ENCODE peak calls at places on chromosomes 16 and 17, in nine cellular contexts. One of them, this sample, is unnamed.

GRCh38 chr16:75323928-75324327 is 72.5 kb upstream of the BCAR1 start:
- DNase-seq in H1: no peak
- DNase-seq in ovary: no peak
- DNase-seq in stomach: no peak
- DNase-seq in esophagus muscularis mucosa: no peak
- DNase-seq in suprapubic skin: no peak
- DNase-seq in A549: no peak
- DNase-seq in sigmoid colon: no peak
- DNase-seq in GM12878: no peak
- DNase-seq in this sample: no peak

GRCh38 chr16:50372611-50373344 is 4.0 kb upstream of the BRD7 start:
- DNase-seq in H1: no peak
- DNase-seq in ovary: no peak
- DNase-seq in stomach: no peak
- DNase-seq in esophagus muscularis mucosa: peak
- DNase-seq in suprapubic skin: no peak
- DNase-seq in A549: no peak
- DNase-seq in sigmoid colon: peak
- DNase-seq in GM12878: no peak
- DNase-seq in this sample: peak

GRCh38 chr16:58510097-58510775 is 5.1 kb upstream of the SETD6 start:
- DNase-seq in H1: peak
- DNase-seq in ovary: peak
- DNase-seq in stomach: peak
- DNase-seq in esophagus muscularis mucosa: no peak
- DNase-seq in suprapubic skin: peak
- DNase-seq in A549: no peak
- DNase-seq in sigmoid colon: peak
- DNase-seq in GM12878: no peak
- DNase-seq in this sample: no peak

GRCh38 chr17:43457362-43457692 is 26.4 kb upstream of the DHX8 start:
- DNase-seq in H1: no peak
- DNase-seq in ovary: no peak
- DNase-seq in stomach: no peak
- DNase-seq in esophagus muscularis mucosa: no peak
- DNase-seq in suprapubic skin: no peak
- DNase-seq in A549: no peak
- DNase-seq in sigmoid colon: no peak
- DNase-seq in GM12878: no peak
- DNase-seq in this sample: no peak

GRCh38 chr17:76524598-76525512 is 12.7 kb downstream of the CYGB start:
- DNase-seq in H1: no peak
- DNase-seq in ovary: peak
- DNase-seq in stomach: peak
- DNase-seq in esophagus muscularis mucosa: no peak
- DNase-seq in suprapubic skin: no peak
- DNase-seq in A549: no peak
- DNase-seq in sigmoid colon: no peak
- DNase-seq in GM12878: no peak
- DNase-seq in this sample: peak

GRCh38 chr16:71229344-71229743 is 1.2 kb downstream of the HYDIN start:
- DNase-seq in H1: no peak
- DNase-seq in ovary: no peak
- DNase-seq in stomach: no peak
- DNase-seq in esophagus muscularis mucosa: no peak
- DNase-seq in suprapubic skin: no peak
- DNase-seq in A549: no peak
- DNase-seq in sigmoid colon: no peak
- DNase-seq in GM12878: no peak
- DNase-seq in this sample: no peak

GRCh38 chr17:62592305-62593099 is 35.0 kb upstream of the MRC2 start:
- DNase-seq in H1: no peak
- DNase-seq in ovary: no peak
- DNase-seq in stomach: no peak
- DNase-seq in esophagus muscularis mucosa: no peak
- DNase-seq in suprapubic skin: no peak
- DNase-seq in A549: no peak
- DNase-seq in sigmoid colon: no peak
- DNase-seq in GM12878: no peak
- DNase-seq in this sample: no peak

GRCh38 chr16:82735696-82736095 is 108.9 kb downstream of the CDH13 start:
- DNase-seq in H1: no peak
- DNase-seq in ovary: no peak
- DNase-seq in stomach: no peak
- DNase-seq in esophagus muscularis mucosa: no peak
- DNase-seq in suprapubic skin: no peak
- DNase-seq in A549: no peak
- DNase-seq in sigmoid colon: no peak
- DNase-seq in GM12878: no peak
- DNase-seq in this sample: no peak

GRCh38 chr16:80720759-80721470 is 83.5 kb downstream of the CDYL2 start:
- DNase-seq in H1: no peak
- DNase-seq in ovary: no peak
- DNase-seq in stomach: no peak
- DNase-seq in esophagus muscularis mucosa: no peak
- DNase-seq in suprapubic skin: no peak
- DNase-seq in A549: no peak
- DNase-seq in sigmoid colon: no peak
- DNase-seq in GM12878: no peak
- DNase-seq in this sample: no peak

GRCh38 chr16:84207266-84207665 is 16.3 kb downstream of the ADAD2 start:
- DNase-seq in H1: no peak
- DNase-seq in ovary: no peak
- DNase-seq in stomach: no peak
- DNase-seq in esophagus muscularis mucosa: no peak
- DNase-seq in suprapubic skin: no peak
- DNase-seq in A549: no peak
- DNase-seq in sigmoid colon: no peak
- DNase-seq in GM12878: no peak
- DNase-seq in this sample: no peak

GRCh38 chr16:68510775-68511174 is 28.3 kb upstream of the ZFP90 start:
- DNase-seq in H1: no peak
- DNase-seq in ovary: no peak
- DNase-seq in stomach: no peak
- DNase-seq in esophagus muscularis mucosa: no peak
- DNase-seq in suprapubic skin: no peak
- DNase-seq in A549: no peak
- DNase-seq in sigmoid colon: no peak
- DNase-seq in GM12878: no peak
- DNase-seq in this sample: no peak

GRCh38 chr17:38912221-38912813 is 13.1 kb upstream of the LASP1NB start:
- DNase-seq in H1: no peak
- DNase-seq in ovary: peak
- DNase-seq in stomach: peak
- DNase-seq in esophagus muscularis mucosa: no peak
- DNase-seq in suprapubic skin: no peak
- DNase-seq in A549: no peak
- DNase-seq in sigmoid colon: peak
- DNase-seq in GM12878: no peak
- DNase-seq in this sample: peak

GRCh38 chr16:73058221-73058615 is 10.3 kb upstream of the ZFHX3 start:
- DNase-seq in H1: peak
- DNase-seq in ovary: peak
- DNase-seq in stomach: peak
- DNase-seq in esophagus muscularis mucosa: no peak
- DNase-seq in suprapubic skin: peak
- DNase-seq in A549: no peak
- DNase-seq in sigmoid colon: no peak
- DNase-seq in GM12878: no peak
- DNase-seq in this sample: no peak
- TF ChIP-seq EP300 in H1: no peak
- TF ChIP-seq EP300 in ovary: no peak
- TF ChIP-seq EP300 in stomach: no peak
- TF ChIP-seq EP300 in esophagus muscularis mucosa: no peak
- TF ChIP-seq EP300 in suprapubic skin: no peak
- TF ChIP-seq EP300 in A549: no peak
- TF ChIP-seq EP300 in sigmoid colon: no peak
- TF ChIP-seq EP300 in GM12878: no peak
- TF ChIP-seq EP300 in this sample: no peak

DNA sequence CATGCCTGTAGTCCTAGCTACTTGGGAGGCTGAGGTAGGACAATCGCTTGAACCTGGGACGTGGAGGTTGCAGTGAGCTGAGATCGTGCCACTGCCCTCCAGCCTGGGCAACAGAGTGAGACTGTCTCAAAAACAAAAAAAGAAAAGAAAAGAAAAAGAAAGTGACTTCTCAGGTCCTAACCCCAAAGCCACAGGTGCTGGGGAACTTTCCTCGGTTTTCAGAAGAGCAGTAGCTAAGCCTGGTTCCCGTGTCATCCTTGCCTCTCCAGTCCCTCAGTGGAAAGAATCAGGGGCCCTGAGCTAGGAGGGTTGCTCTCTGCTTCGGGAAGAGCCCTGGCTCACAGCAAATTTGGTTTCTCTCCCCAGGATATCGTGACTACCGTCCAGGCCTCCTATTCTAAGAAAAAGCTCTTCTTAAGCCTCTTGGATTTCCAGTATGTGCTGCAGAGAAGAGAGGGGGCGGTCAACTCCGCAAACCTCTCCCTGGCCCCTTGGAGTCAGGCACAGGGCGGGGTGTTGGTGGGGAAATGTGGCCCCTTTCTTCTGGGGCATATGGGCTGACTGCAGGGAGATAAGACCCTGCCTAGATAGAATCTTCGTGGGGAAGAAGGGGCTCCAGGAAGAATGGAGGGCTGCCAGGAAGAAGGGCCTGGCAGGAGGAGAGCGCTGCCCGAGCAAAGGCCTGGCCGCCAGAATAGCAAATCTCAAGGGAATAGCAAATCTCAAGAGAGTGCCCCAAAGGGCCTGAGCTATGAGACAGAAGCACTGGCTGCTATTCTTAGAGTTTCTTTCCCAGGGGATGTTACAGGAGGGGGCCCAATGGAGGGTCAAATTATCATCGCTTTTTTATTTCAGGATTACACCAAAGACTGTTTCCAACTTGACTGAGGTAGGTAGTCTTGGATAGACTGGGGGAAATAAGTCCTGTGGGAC is 8.3 kb upstream of the NLRC5 start:
- DNase-seq in H1: no peak
- DNase-seq in ovary: no peak
- DNase-seq in stomach: no peak
- DNase-seq in esophagus muscularis mucosa: no peak
- DNase-seq in suprapubic skin: no peak
- DNase-seq in A549: no peak
- DNase-seq in sigmoid colon: no peak
- DNase-seq in GM12878: no peak
- DNase-seq in this sample: no peak
- TF ChIP-seq POLR2A in H1: no peak
- TF ChIP-seq POLR2A in ovary: no peak
- TF ChIP-seq POLR2A in stomach: no peak
- TF ChIP-seq POLR2A in esophagus muscularis mucosa: no peak
- TF ChIP-seq POLR2A in suprapubic skin: no peak
- TF ChIP-seq POLR2A in A549: no peak
- TF ChIP-seq POLR2A in sigmoid colon: no peak
- TF ChIP-seq POLR2A in GM12878: no peak
- TF ChIP-seq POLR2A in this sample: no peak

GRCh38 chr16:47323241-47323640 is 137.6 kb downstream of the ITFG1 start:
- DNase-seq in H1: no peak
- DNase-seq in ovary: no peak
- DNase-seq in stomach: no peak
- DNase-seq in esophagus muscularis mucosa: no peak
- DNase-seq in suprapubic skin: no peak
- DNase-seq in A549: no peak
- DNase-seq in sigmoid colon: no peak
- DNase-seq in GM12878: no peak
- DNase-seq in this sample: no peak
- TF ChIP-seq EP300 in H1: no peak
- TF ChIP-seq EP300 in ovary: no peak
- TF ChIP-seq EP300 in stomach: no peak
- TF ChIP-seq EP300 in esophagus muscularis mucosa: no peak
- TF ChIP-seq EP300 in suprapubic skin: no peak
- TF ChIP-seq EP300 in A549: no peak
- TF ChIP-seq EP300 in sigmoid colon: no peak
- TF ChIP-seq EP300 in GM12878: no peak
- TF ChIP-seq EP300 in this sample: no peak

GRCh38 chr17:7018331-7018964 is 4.4 kb upstream of the BCL6B start:
- DNase-seq in H1: no peak
- DNase-seq in ovary: peak
- DNase-seq in stomach: no peak
- DNase-seq in esophagus muscularis mucosa: no peak
- DNase-seq in suprapubic skin: no peak
- DNase-seq in A549: no peak
- DNase-seq in sigmoid colon: peak
- DNase-seq in GM12878: no peak
- DNase-seq in this sample: peak
- TF ChIP-seq POLR2A in H1: no peak
- TF ChIP-seq POLR2A in ovary: peak
- TF ChIP-seq POLR2A in stomach: no peak
- TF ChIP-seq POLR2A in esophagus muscularis mucosa: no peak
- TF ChIP-seq POLR2A in suprapubic skin: no peak
- TF ChIP-seq POLR2A in A549: no peak
- TF ChIP-seq POLR2A in sigmoid colon: no peak
- TF ChIP-seq POLR2A in GM12878: no peak
- TF ChIP-seq POLR2A in this sample: no peak

GRCh38 chr17:82664276-82664575 is 16.0 kb upstream of the WDR45B start:
- DNase-seq in H1: no peak
- DNase-seq in ovary: no peak
- DNase-seq in stomach: no peak
- DNase-seq in esophagus muscularis mucosa: no peak
- DNase-seq in suprapubic skin: no peak
- DNase-seq in A549: no peak
- DNase-seq in sigmoid colon: no peak
- DNase-seq in GM12878: no peak
- DNase-seq in this sample: no peak

GRCh38 chr17:82663381-82664275 is 15.4 kb upstream of the WDR45B start:
- DNase-seq in H1: no peak
- DNase-seq in ovary: no peak
- DNase-seq in stomach: no peak
- DNase-seq in esophagus muscularis mucosa: no peak
- DNase-seq in suprapubic skin: no peak
- DNase-seq in A549: no peak
- DNase-seq in sigmoid colon: no peak
- DNase-seq in GM12878: no peak
- DNase-seq in this sample: no peak

GRCh38 chr17:82664701-82665182 is 16.5 kb upstream of the WDR45B start:
- DNase-seq in H1: no peak
- DNase-seq in ovary: no peak
- DNase-seq in stomach: no peak
- DNase-seq in esophagus muscularis mucosa: no peak
- DNase-seq in suprapubic skin: no peak
- DNase-seq in A549: no peak
- DNase-seq in sigmoid colon: no peak
- DNase-seq in GM12878: no peak
- DNase-seq in this sample: peak

GRCh38 chr17:82661717-82662683 is 13.8 kb upstream of the WDR45B start:
- DNase-seq in H1: no peak
- DNase-seq in ovary: no peak
- DNase-seq in stomach: no peak
- DNase-seq in esophagus muscularis mucosa: no peak
- DNase-seq in suprapubic skin: no peak
- DNase-seq in A549: no peak
- DNase-seq in sigmoid colon: no peak
- DNase-seq in GM12878: no peak
- DNase-seq in this sample: no peak

DNA sequence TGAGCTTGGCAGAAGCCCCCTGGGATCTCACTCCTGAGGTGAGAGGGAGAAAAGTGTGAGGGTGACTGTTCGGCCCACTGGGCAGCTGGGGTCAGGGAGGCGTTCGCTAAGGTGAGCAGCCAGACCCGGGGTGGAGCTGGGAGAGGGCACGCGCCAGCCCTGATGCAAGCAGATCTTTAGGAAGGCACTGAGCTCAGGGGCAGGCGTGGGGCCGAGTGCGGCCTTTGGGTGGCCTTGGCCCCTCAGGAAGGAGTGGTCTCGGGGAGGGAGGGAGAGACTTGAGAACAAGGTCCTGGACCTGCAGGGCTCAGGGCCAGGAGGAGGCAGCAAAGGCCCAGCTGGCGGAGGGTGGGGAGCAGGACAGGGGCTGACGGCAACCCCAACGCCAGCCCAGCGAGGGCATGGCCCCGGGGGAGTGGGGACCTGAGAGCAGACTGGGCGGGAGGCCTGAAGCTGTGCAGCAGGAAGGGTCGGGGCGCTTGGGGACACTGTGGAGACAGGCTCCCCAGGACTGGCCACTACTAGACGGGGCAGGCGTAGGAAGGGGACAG is 14.5 kb upstream of the WDR45B start:
- DNase-seq in H1: no peak
- DNase-seq in ovary: no peak
- DNase-seq in stomach: no peak
- DNase-seq in esophagus muscularis mucosa: no peak
- DNase-seq in suprapubic skin: no peak
- DNase-seq in A549: no peak
- DNase-seq in sigmoid colon: peak
- DNase-seq in GM12878: no peak
- DNase-seq in this sample: no peak
- TF ChIP-seq EP300 in H1: no peak
- TF ChIP-seq EP300 in ovary: no peak
- TF ChIP-seq EP300 in stomach: no peak
- TF ChIP-seq EP300 in esophagus muscularis mucosa: no peak
- TF ChIP-seq EP300 in suprapubic skin: no peak
- TF ChIP-seq EP300 in A549: no peak
- TF ChIP-seq EP300 in sigmoid colon: no peak
- TF ChIP-seq EP300 in GM12878: no peak
- TF ChIP-seq EP300 in this sample: no peak